ENCODE peak calls at places on chromosomes 1 and 21, in nine cellular contexts. One of them, this sample, is unnamed.

GRCh38 chr1:109818351-109819325 is 54.9 kb upstream of the EPS8L3 start:
- DNase-seq in amniotic stem cell: no peak
- DNase-seq in ACHN: no peak
- DNase-seq in activated CD4-positive, alpha-beta T cell treated with anti-CD3 and anti-CD28 coated beads, Interleukin-2, amount 50 U/mL, for 1 hour: no peak
- DNase-seq in breast epithelium: no peak
- DNase-seq in stimulated activated CD4-positive, alpha-beta T cell treated with anti-CD3 and anti-CD28 coated beads, Interleukin-2, amount 100 ng/mL, for 48 hours: no peak
- DNase-seq in upper lobe of right lung: no peak
- DNase-seq in Daoy: no peak
- DNase-seq in C1 segment of cervical spinal cord: no peak
- DNase-seq in this sample: no peak

GRCh38 chr1:34827341-34827941 is 32.1 kb downstream of the SMIM12 start:
- DNase-seq in amniotic stem cell: no peak
- DNase-seq in ACHN: no peak
- DNase-seq in activated CD4-positive, alpha-beta T cell treated with anti-CD3 and anti-CD28 coated beads, Interleukin-2, amount 50 U/mL, for 1 hour: no peak
- DNase-seq in breast epithelium: no peak
- DNase-seq in stimulated activated CD4-positive, alpha-beta T cell treated with anti-CD3 and anti-CD28 coated beads, Interleukin-2, amount 100 ng/mL, for 48 hours: no peak
- DNase-seq in upper lobe of right lung: no peak
- DNase-seq in Daoy: no peak
- DNase-seq in C1 segment of cervical spinal cord: no peak
- DNase-seq in this sample: no peak

GRCh38 chr1:8116892-8117262 is 90.8 kb upstream of the ERRFI1 start:
- DNase-seq in amniotic stem cell: peak; percentile 45
- DNase-seq in ACHN: no peak
- DNase-seq in activated CD4-positive, alpha-beta T cell treated with anti-CD3 and anti-CD28 coated beads, Interleukin-2, amount 50 U/mL, for 1 hour: no peak
- DNase-seq in breast epithelium: no peak
- DNase-seq in stimulated activated CD4-positive, alpha-beta T cell treated with anti-CD3 and anti-CD28 coated beads, Interleukin-2, amount 100 ng/mL, for 48 hours: no peak
- DNase-seq in upper lobe of right lung: no peak
- DNase-seq in Daoy: peak; percentile 66
- DNase-seq in C1 segment of cervical spinal cord: no peak
- DNase-seq in this sample: no peak

GRCh38 chr21:31142600-31142999 is 104.3 kb upstream of the KRTAP19-8 start:
- DNase-seq in amniotic stem cell: no peak
- DNase-seq in ACHN: peak; percentile 13
- DNase-seq in activated CD4-positive, alpha-beta T cell treated with anti-CD3 and anti-CD28 coated beads, Interleukin-2, amount 50 U/mL, for 1 hour: peak; percentile 41
- DNase-seq in breast epithelium: no peak
- DNase-seq in stimulated activated CD4-positive, alpha-beta T cell treated with anti-CD3 and anti-CD28 coated beads, Interleukin-2, amount 100 ng/mL, for 48 hours: no peak
- DNase-seq in upper lobe of right lung: no peak
- DNase-seq in Daoy: no peak
- DNase-seq in C1 segment of cervical spinal cord: no peak
- DNase-seq in this sample: no peak

GRCh38 chr1:33824971-33825370 is 38.9 kb upstream of the HMGB4 start:
- DNase-seq in amniotic stem cell: no peak
- DNase-seq in ACHN: no peak
- DNase-seq in activated CD4-positive, alpha-beta T cell treated with anti-CD3 and anti-CD28 coated beads, Interleukin-2, amount 50 U/mL, for 1 hour: no peak
- DNase-seq in breast epithelium: no peak
- DNase-seq in stimulated activated CD4-positive, alpha-beta T cell treated with anti-CD3 and anti-CD28 coated beads, Interleukin-2, amount 100 ng/mL, for 48 hours: no peak
- DNase-seq in upper lobe of right lung: no peak
- DNase-seq in Daoy: no peak
- DNase-seq in C1 segment of cervical spinal cord: no peak
- DNase-seq in this sample: no peak

GRCh38 chr1:228292609-228292911 is 84.7 kb downstream of the OBSCN start:
- DNase-seq in amniotic stem cell: no peak
- DNase-seq in ACHN: no peak
- DNase-seq in activated CD4-positive, alpha-beta T cell treated with anti-CD3 and anti-CD28 coated beads, Interleukin-2, amount 50 U/mL, for 1 hour: no peak
- DNase-seq in breast epithelium: no peak
- DNase-seq in stimulated activated CD4-positive, alpha-beta T cell treated with anti-CD3 and anti-CD28 coated beads, Interleukin-2, amount 100 ng/mL, for 48 hours: no peak
- DNase-seq in upper lobe of right lung: peak; percentile 44
- DNase-seq in Daoy: no peak
- DNase-seq in C1 segment of cervical spinal cord: no peak
- DNase-seq in this sample: no peak

GRCh38 chr1:153617677-153618076 is 1.6 kb upstream of the S100A14 start:
- DNase-seq in amniotic stem cell: no peak
- DNase-seq in ACHN: peak; percentile 77
- DNase-seq in activated CD4-positive, alpha-beta T cell treated with anti-CD3 and anti-CD28 coated beads, Interleukin-2, amount 50 U/mL, for 1 hour: peak; percentile 59
- DNase-seq in breast epithelium: no peak
- DNase-seq in stimulated activated CD4-positive, alpha-beta T cell treated with anti-CD3 and anti-CD28 coated beads, Interleukin-2, amount 100 ng/mL, for 48 hours: peak; percentile 63
- DNase-seq in upper lobe of right lung: no peak
- DNase-seq in Daoy: no peak
- DNase-seq in C1 segment of cervical spinal cord: no peak
- DNase-seq in this sample: no peak

GRCh38 chr1:63674865-63675815 is 81.9 kb downstream of the PGM1 start:
- DNase-seq in amniotic stem cell: no peak
- DNase-seq in ACHN: no peak
- DNase-seq in activated CD4-positive, alpha-beta T cell treated with anti-CD3 and anti-CD28 coated beads, Interleukin-2, amount 50 U/mL, for 1 hour: no peak
- DNase-seq in breast epithelium: no peak
- DNase-seq in stimulated activated CD4-positive, alpha-beta T cell treated with anti-CD3 and anti-CD28 coated beads, Interleukin-2, amount 100 ng/mL, for 48 hours: no peak
- DNase-seq in upper lobe of right lung: no peak
- DNase-seq in Daoy: peak; percentile 31
- DNase-seq in C1 segment of cervical spinal cord: no peak
- DNase-seq in this sample: no peak

GRCh38 chr1:110150330-110151174 is at the start of gene SLC6A17:
- DNase-seq in amniotic stem cell: no peak
- DNase-seq in ACHN: peak; percentile 74
- DNase-seq in activated CD4-positive, alpha-beta T cell treated with anti-CD3 and anti-CD28 coated beads, Interleukin-2, amount 50 U/mL, for 1 hour: no peak
- DNase-seq in breast epithelium: no peak
- DNase-seq in stimulated activated CD4-positive, alpha-beta T cell treated with anti-CD3 and anti-CD28 coated beads, Interleukin-2, amount 100 ng/mL, for 48 hours: peak; percentile 47
- DNase-seq in upper lobe of right lung: no peak
- DNase-seq in Daoy: peak; percentile 79
- DNase-seq in C1 segment of cervical spinal cord: no peak
- DNase-seq in this sample: no peak

GRCh38 chr1:3898994-3899775 is 887 bp downstream of the C1orf174 start:
- DNase-seq in amniotic stem cell: no peak
- DNase-seq in ACHN: peak; percentile 35
- DNase-seq in activated CD4-positive, alpha-beta T cell treated with anti-CD3 and anti-CD28 coated beads, Interleukin-2, amount 50 U/mL, for 1 hour: no peak
- DNase-seq in breast epithelium: no peak
- DNase-seq in stimulated activated CD4-positive, alpha-beta T cell treated with anti-CD3 and anti-CD28 coated beads, Interleukin-2, amount 100 ng/mL, for 48 hours: no peak
- DNase-seq in upper lobe of right lung: no peak
- DNase-seq in Daoy: peak; percentile 32
- DNase-seq in C1 segment of cervical spinal cord: no peak
- DNase-seq in this sample: no peak

GRCh38 chr21:39867198-39867650 is at the start of gene PCP4:
- DNase-seq in amniotic stem cell: no peak
- DNase-seq in ACHN: peak; percentile 33
- DNase-seq in activated CD4-positive, alpha-beta T cell treated with anti-CD3 and anti-CD28 coated beads, Interleukin-2, amount 50 U/mL, for 1 hour: peak; percentile 2
- DNase-seq in breast epithelium: peak; percentile 53
- DNase-seq in stimulated activated CD4-positive, alpha-beta T cell treated with anti-CD3 and anti-CD28 coated beads, Interleukin-2, amount 100 ng/mL, for 48 hours: peak; percentile 33
- DNase-seq in upper lobe of right lung: no peak
- DNase-seq in Daoy: peak; percentile 61
- DNase-seq in C1 segment of cervical spinal cord: no peak
- DNase-seq in this sample: no peak

GRCh38 chr1:25520446-25521061 is 22.9 kb upstream of the LDLRAP1 start:
- DNase-seq in amniotic stem cell: no peak
- DNase-seq in ACHN: peak; percentile 46
- DNase-seq in activated CD4-positive, alpha-beta T cell treated with anti-CD3 and anti-CD28 coated beads, Interleukin-2, amount 50 U/mL, for 1 hour: peak; percentile 75
- DNase-seq in breast epithelium: no peak
- DNase-seq in stimulated activated CD4-positive, alpha-beta T cell treated with anti-CD3 and anti-CD28 coated beads, Interleukin-2, amount 100 ng/mL, for 48 hours: peak; percentile 70
- DNase-seq in upper lobe of right lung: peak; percentile 61
- DNase-seq in Daoy: peak; percentile 59
- DNase-seq in C1 segment of cervical spinal cord: no peak
- DNase-seq in this sample: no peak

GRCh38 chr1:202106340-202107284 is 16.1 kb upstream of the GPR37L1 start:
- DNase-seq in amniotic stem cell: no peak
- DNase-seq in ACHN: peak; percentile 40
- DNase-seq in activated CD4-positive, alpha-beta T cell treated with anti-CD3 and anti-CD28 coated beads, Interleukin-2, amount 50 U/mL, for 1 hour: no peak
- DNase-seq in breast epithelium: no peak
- DNase-seq in stimulated activated CD4-positive, alpha-beta T cell treated with anti-CD3 and anti-CD28 coated beads, Interleukin-2, amount 100 ng/mL, for 48 hours: no peak
- DNase-seq in upper lobe of right lung: peak; percentile 85
- DNase-seq in Daoy: peak; percentile 52
- DNase-seq in C1 segment of cervical spinal cord: no peak
- DNase-seq in this sample: no peak

GRCh38 chr1:112518186-112518585 is 9.4 kb downstream of the WNT2B start:
- DNase-seq in amniotic stem cell: no peak
- DNase-seq in ACHN: no peak
- DNase-seq in activated CD4-positive, alpha-beta T cell treated with anti-CD3 and anti-CD28 coated beads, Interleukin-2, amount 50 U/mL, for 1 hour: no peak
- DNase-seq in breast epithelium: no peak
- DNase-seq in stimulated activated CD4-positive, alpha-beta T cell treated with anti-CD3 and anti-CD28 coated beads, Interleukin-2, amount 100 ng/mL, for 48 hours: no peak
- DNase-seq in upper lobe of right lung: no peak
- DNase-seq in Daoy: no peak
- DNase-seq in C1 segment of cervical spinal cord: no peak
- DNase-seq in this sample: no peak

GRCh38 chr1:76901158-76901767 is 34.0 kb downstream of the ST6GALNAC5 start:
- DNase-seq in amniotic stem cell: no peak
- DNase-seq in ACHN: peak; percentile 62
- DNase-seq in activated CD4-positive, alpha-beta T cell treated with anti-CD3 and anti-CD28 coated beads, Interleukin-2, amount 50 U/mL, for 1 hour: peak; percentile 2
- DNase-seq in breast epithelium: no peak
- DNase-seq in stimulated activated CD4-positive, alpha-beta T cell treated with anti-CD3 and anti-CD28 coated beads, Interleukin-2, amount 100 ng/mL, for 48 hours: peak; percentile 15
- DNase-seq in upper lobe of right lung: no peak
- DNase-seq in Daoy: peak; percentile 75
- DNase-seq in C1 segment of cervical spinal cord: no peak
- DNase-seq in this sample: no peak

GRCh38 chr21:8990326-8991087 is 1530.9 kb upstream of the TPTE start:
- DNase-seq in amniotic stem cell: no peak
- DNase-seq in ACHN: no peak
- DNase-seq in activated CD4-positive, alpha-beta T cell treated with anti-CD3 and anti-CD28 coated beads, Interleukin-2, amount 50 U/mL, for 1 hour: no peak
- DNase-seq in breast epithelium: no peak
- DNase-seq in stimulated activated CD4-positive, alpha-beta T cell treated with anti-CD3 and anti-CD28 coated beads, Interleukin-2, amount 100 ng/mL, for 48 hours: no peak
- DNase-seq in upper lobe of right lung: no peak
- DNase-seq in Daoy: peak; percentile 95
- DNase-seq in C1 segment of cervical spinal cord: no peak
- DNase-seq in this sample: no peak

GRCh38 chr1:35174225-35174540 is 18.8 kb downstream of the SFPQ start:
- DNase-seq in amniotic stem cell: no peak
- DNase-seq in ACHN: no peak
- DNase-seq in activated CD4-positive, alpha-beta T cell treated with anti-CD3 and anti-CD28 coated beads, Interleukin-2, amount 50 U/mL, for 1 hour: no peak
- DNase-seq in breast epithelium: no peak
- DNase-seq in stimulated activated CD4-positive, alpha-beta T cell treated with anti-CD3 and anti-CD28 coated beads, Interleukin-2, amount 100 ng/mL, for 48 hours: no peak
- DNase-seq in upper lobe of right lung: no peak
- DNase-seq in Daoy: no peak
- DNase-seq in C1 segment of cervical spinal cord: no peak
- DNase-seq in this sample: no peak

This sample was measured in cardiac septum.